ENCODE peak calls at places on chromosomes 6 and 20, in ten cellular contexts. One of them, this sample, is unnamed.

GRCh38 chr6:118536478-118536877 is 11.6 kb upstream of the PLN start:
- DNase-seq in lung: no peak
- DNase-seq in iPS DF 19.7: no peak
- DNase-seq in nephron progenitor cell: no peak
- DNase-seq in prostate gland: no peak
- DNase-seq in OCI-M1: peak; percentile 17
- DNase-seq in cardiac muscle cell: no peak
- DNase-seq in GDM1: no peak
- DNase-seq in activated CD4-positive, alpha-beta T cell treated with anti-CD3 and anti-CD28 coated beads, Interleukin-2, amount 50 U/mL, for 1 hour: no peak
- DNase-seq in stimulated activated CD4-positive, alpha-beta T cell treated with anti-CD3 and anti-CD28 coated beads, Interleukin-4, amount 100 ng/mL, for 48 hours: no peak
- DNase-seq in this sample: no peak

GRCh38 chr20:51185861-51186260 is 163.0 kb upstream of the KCNG1 start:
- DNase-seq in lung: no peak
- DNase-seq in iPS DF 19.7: no peak
- DNase-seq in nephron progenitor cell: no peak
- DNase-seq in prostate gland: no peak
- DNase-seq in OCI-M1: no peak
- DNase-seq in cardiac muscle cell: no peak
- DNase-seq in GDM1: no peak
- DNase-seq in activated CD4-positive, alpha-beta T cell treated with anti-CD3 and anti-CD28 coated beads, Interleukin-2, amount 50 U/mL, for 1 hour: no peak
- DNase-seq in stimulated activated CD4-positive, alpha-beta T cell treated with anti-CD3 and anti-CD28 coated beads, Interleukin-4, amount 100 ng/mL, for 48 hours: no peak
- DNase-seq in this sample: no peak

GRCh38 chr6:129212081-129212480 is 329.1 kb downstream of the LAMA2 start:
- DNase-seq in lung: no peak
- DNase-seq in iPS DF 19.7: no peak
- DNase-seq in nephron progenitor cell: no peak
- DNase-seq in prostate gland: no peak
- DNase-seq in OCI-M1: no peak
- DNase-seq in cardiac muscle cell: peak; percentile 6
- DNase-seq in GDM1: no peak
- DNase-seq in activated CD4-positive, alpha-beta T cell treated with anti-CD3 and anti-CD28 coated beads, Interleukin-2, amount 50 U/mL, for 1 hour: no peak
- DNase-seq in stimulated activated CD4-positive, alpha-beta T cell treated with anti-CD3 and anti-CD28 coated beads, Interleukin-4, amount 100 ng/mL, for 48 hours: no peak
- DNase-seq in this sample: no peak

GRCh38 chr6:24940311-24940917 is 4.7 kb upstream of the RIPOR2 start:
- DNase-seq in lung: no peak
- DNase-seq in iPS DF 19.7: no peak
- DNase-seq in nephron progenitor cell: no peak
- DNase-seq in prostate gland: no peak
- DNase-seq in OCI-M1: no peak
- DNase-seq in cardiac muscle cell: no peak
- DNase-seq in GDM1: no peak
- DNase-seq in activated CD4-positive, alpha-beta T cell treated with anti-CD3 and anti-CD28 coated beads, Interleukin-2, amount 50 U/mL, for 1 hour: no peak
- DNase-seq in stimulated activated CD4-positive, alpha-beta T cell treated with anti-CD3 and anti-CD28 coated beads, Interleukin-4, amount 100 ng/mL, for 48 hours: no peak
- DNase-seq in this sample: no peak

GRCh38 chr6:11232968-11233626 is 629 bp upstream of the NEDD9 start:
- DNase-seq in lung: no peak
- DNase-seq in iPS DF 19.7: no peak
- DNase-seq in nephron progenitor cell: peak; percentile 19
- DNase-seq in prostate gland: no peak
- DNase-seq in OCI-M1: peak; percentile 76
- DNase-seq in cardiac muscle cell: no peak
- DNase-seq in GDM1: no peak
- DNase-seq in activated CD4-positive, alpha-beta T cell treated with anti-CD3 and anti-CD28 coated beads, Interleukin-2, amount 50 U/mL, for 1 hour: no peak
- DNase-seq in stimulated activated CD4-positive, alpha-beta T cell treated with anti-CD3 and anti-CD28 coated beads, Interleukin-4, amount 100 ng/mL, for 48 hours: no peak
- DNase-seq in this sample: peak; percentile 10

GRCh38 chr20:9520096-9520495 is 5.7 kb downstream of the LAMP5 start:
- DNase-seq in lung: no peak
- DNase-seq in iPS DF 19.7: no peak
- DNase-seq in nephron progenitor cell: no peak
- DNase-seq in prostate gland: no peak
- DNase-seq in OCI-M1: no peak
- DNase-seq in cardiac muscle cell: no peak
- DNase-seq in GDM1: no peak
- DNase-seq in activated CD4-positive, alpha-beta T cell treated with anti-CD3 and anti-CD28 coated beads, Interleukin-2, amount 50 U/mL, for 1 hour: no peak
- DNase-seq in stimulated activated CD4-positive, alpha-beta T cell treated with anti-CD3 and anti-CD28 coated beads, Interleukin-4, amount 100 ng/mL, for 48 hours: no peak
- DNase-seq in this sample: no peak

GRCh38 chr20:38671186-38671585 is 53.1 kb upstream of the SLC32A1 start:
- DNase-seq in lung: no peak
- DNase-seq in iPS DF 19.7: no peak
- DNase-seq in nephron progenitor cell: peak; percentile 19
- DNase-seq in prostate gland: no peak
- DNase-seq in OCI-M1: no peak
- DNase-seq in cardiac muscle cell: no peak
- DNase-seq in GDM1: no peak
- DNase-seq in activated CD4-positive, alpha-beta T cell treated with anti-CD3 and anti-CD28 coated beads, Interleukin-2, amount 50 U/mL, for 1 hour: no peak
- DNase-seq in stimulated activated CD4-positive, alpha-beta T cell treated with anti-CD3 and anti-CD28 coated beads, Interleukin-4, amount 100 ng/mL, for 48 hours: no peak
- DNase-seq in this sample: peak; percentile 72

GRCh38 chr6:73169111-73169510 is 56.2 kb downstream of the KHDC1L start:
- DNase-seq in lung: no peak
- DNase-seq in iPS DF 19.7: no peak
- DNase-seq in nephron progenitor cell: no peak
- DNase-seq in prostate gland: no peak
- DNase-seq in OCI-M1: no peak
- DNase-seq in cardiac muscle cell: no peak
- DNase-seq in GDM1: no peak
- DNase-seq in activated CD4-positive, alpha-beta T cell treated with anti-CD3 and anti-CD28 coated beads, Interleukin-2, amount 50 U/mL, for 1 hour: no peak
- DNase-seq in stimulated activated CD4-positive, alpha-beta T cell treated with anti-CD3 and anti-CD28 coated beads, Interleukin-4, amount 100 ng/mL, for 48 hours: no peak
- DNase-seq in this sample: no peak

GRCh38 chr6:149939909-149940672 is 1.7 kb upstream of the ULBP2 start:
- DNase-seq in lung: no peak
- DNase-seq in iPS DF 19.7: no peak
- DNase-seq in nephron progenitor cell: no peak
- DNase-seq in prostate gland: no peak
- DNase-seq in OCI-M1: no peak
- DNase-seq in cardiac muscle cell: no peak
- DNase-seq in GDM1: no peak
- DNase-seq in activated CD4-positive, alpha-beta T cell treated with anti-CD3 and anti-CD28 coated beads, Interleukin-2, amount 50 U/mL, for 1 hour: no peak
- DNase-seq in stimulated activated CD4-positive, alpha-beta T cell treated with anti-CD3 and anti-CD28 coated beads, Interleukin-4, amount 100 ng/mL, for 48 hours: no peak
- DNase-seq in this sample: no peak

GRCh38 chr20:6698056-6698455 is 69.4 kb upstream of the BMP2 start:
- DNase-seq in lung: no peak
- DNase-seq in iPS DF 19.7: peak; percentile 80
- DNase-seq in nephron progenitor cell: no peak
- DNase-seq in prostate gland: peak; percentile 9
- DNase-seq in OCI-M1: no peak
- DNase-seq in cardiac muscle cell: no peak
- DNase-seq in GDM1: no peak
- DNase-seq in activated CD4-positive, alpha-beta T cell treated with anti-CD3 and anti-CD28 coated beads, Interleukin-2, amount 50 U/mL, for 1 hour: no peak
- DNase-seq in stimulated activated CD4-positive, alpha-beta T cell treated with anti-CD3 and anti-CD28 coated beads, Interleukin-4, amount 100 ng/mL, for 48 hours: no peak
- DNase-seq in this sample: no peak

GRCh38 chr20:14583413-14583812 is 246.0 kb upstream of the FLRT3 start:
- DNase-seq in lung: no peak
- DNase-seq in iPS DF 19.7: no peak
- DNase-seq in nephron progenitor cell: no peak
- DNase-seq in prostate gland: no peak
- DNase-seq in OCI-M1: no peak
- DNase-seq in cardiac muscle cell: no peak
- DNase-seq in GDM1: no peak
- DNase-seq in activated CD4-positive, alpha-beta T cell treated with anti-CD3 and anti-CD28 coated beads, Interleukin-2, amount 50 U/mL, for 1 hour: no peak
- DNase-seq in stimulated activated CD4-positive, alpha-beta T cell treated with anti-CD3 and anti-CD28 coated beads, Interleukin-4, amount 100 ng/mL, for 48 hours: no peak
- DNase-seq in this sample: no peak

GRCh38 chr20:46324379-46324778 is 16.1 kb upstream of the CDH22 start:
- DNase-seq in lung: no peak
- DNase-seq in iPS DF 19.7: no peak
- DNase-seq in nephron progenitor cell: no peak
- DNase-seq in prostate gland: peak; percentile 59
- DNase-seq in OCI-M1: no peak
- DNase-seq in cardiac muscle cell: no peak
- DNase-seq in GDM1: no peak
- DNase-seq in activated CD4-positive, alpha-beta T cell treated with anti-CD3 and anti-CD28 coated beads, Interleukin-2, amount 50 U/mL, for 1 hour: no peak
- DNase-seq in stimulated activated CD4-positive, alpha-beta T cell treated with anti-CD3 and anti-CD28 coated beads, Interleukin-4, amount 100 ng/mL, for 48 hours: no peak
- DNase-seq in this sample: no peak

GRCh38 chr20:17568045-17568788 is 1.7 kb upstream of the DSTN start:
- DNase-seq in lung: no peak
- DNase-seq in iPS DF 19.7: no peak
- DNase-seq in nephron progenitor cell: no peak
- DNase-seq in prostate gland: no peak
- DNase-seq in OCI-M1: no peak
- DNase-seq in cardiac muscle cell: no peak
- DNase-seq in GDM1: no peak
- DNase-seq in activated CD4-positive, alpha-beta T cell treated with anti-CD3 and anti-CD28 coated beads, Interleukin-2, amount 50 U/mL, for 1 hour: no peak
- DNase-seq in stimulated activated CD4-positive, alpha-beta T cell treated with anti-CD3 and anti-CD28 coated beads, Interleukin-4, amount 100 ng/mL, for 48 hours: no peak
- DNase-seq in this sample: no peak

GRCh38 chr6:29451471-29452193 is 5.2 kb downstream of the OR11A1 start:
- DNase-seq in lung: no peak
- DNase-seq in iPS DF 19.7: no peak
- DNase-seq in nephron progenitor cell: no peak
- DNase-seq in prostate gland: no peak
- DNase-seq in OCI-M1: no peak
- DNase-seq in cardiac muscle cell: no peak
- DNase-seq in GDM1: no peak
- DNase-seq in activated CD4-positive, alpha-beta T cell treated with anti-CD3 and anti-CD28 coated beads, Interleukin-2, amount 50 U/mL, for 1 hour: no peak
- DNase-seq in stimulated activated CD4-positive, alpha-beta T cell treated with anti-CD3 and anti-CD28 coated beads, Interleukin-4, amount 100 ng/mL, for 48 hours: no peak
- DNase-seq in this sample: no peak

GRCh38 chr6:110352603-110353303 is 5.4 kb downstream of the METTL24 start:
- DNase-seq in lung: no peak
- DNase-seq in iPS DF 19.7: no peak
- DNase-seq in nephron progenitor cell: no peak
- DNase-seq in prostate gland: no peak
- DNase-seq in OCI-M1: peak; percentile 28
- DNase-seq in cardiac muscle cell: peak; percentile 61
- DNase-seq in GDM1: no peak
- DNase-seq in activated CD4-positive, alpha-beta T cell treated with anti-CD3 and anti-CD28 coated beads, Interleukin-2, amount 50 U/mL, for 1 hour: no peak
- DNase-seq in stimulated activated CD4-positive, alpha-beta T cell treated with anti-CD3 and anti-CD28 coated beads, Interleukin-4, amount 100 ng/mL, for 48 hours: no peak
- DNase-seq in this sample: no peak